ENCODE peak calls at places on chromosomes 1 and 21, in seven cellular contexts. P is neuronal stem cell; C is NT2/D1; D is CD8-positive, alpha-beta T cell; X is CD4-positive, alpha-beta memory T cell; N is heart right ventricle; H is GM06990. A is an unnamed sample. For H3K36me3, the result is how much of the 10 kb centered on the place peaks cover.

GRCh38 chr1:207981976-207982375 is 71.1 kb upstream of the CD34 start:
- DNase-seq in P (no peak), C (peak), D (no peak), X (no peak), N (no peak), H (no peak), A (peak)

GRCh38 chr1:84412316-84412942 is 14.1 kb downstream of the DNASE2B start:
- DNase-seq in P (no peak), C (no peak), D (no peak), X (no peak), N (no peak), H (no peak), A (no peak)

GRCh38 chr1:84086189-84086588 is 57.9 kb upstream of the PRKACB start:
- DNase-seq in P (no peak), C (no peak), D (no peak), X (no peak), N (no peak), H (no peak), A (no peak)

GRCh38 chr1:179706339-179706941 is 36.7 kb upstream of the FAM163A start:
- DNase-seq in P (peak), C (peak), D (peak), X (peak), N (peak), H (peak), A (peak)

GRCh38 chr1:58287894-58288623 is 258.5 kb downstream of the OMA1 start:
- DNase-seq in P (no peak), C (no peak), D (no peak), X (no peak), N (no peak), H (no peak), A (no peak)

GRCh38 chr1:87284456-87285240 is 44.0 kb upstream of the LMO4 start:
- DNase-seq in P (no peak), C (no peak), D (no peak), X (no peak), N (no peak), H (no peak), A (no peak)

GRCh38 chr21:41695513-41695912 is 71.3 kb downstream of the RIPK4 start:
- DNase-seq in P (no peak), C (no peak), D (no peak), X (no peak), N (no peak), H (no peak), A (no peak)

GRCh38 chr1:50666849-50667248 is 243.6 kb upstream of the DMRTA2 start:
- DNase-seq in P (no peak), C (no peak), D (no peak), X (no peak), N (no peak), H (no peak), A (no peak)

GRCh38 chr21:28436286-28436932 is 556.3 kb downstream of the LTN1 start:
- DNase-seq in P (no peak), C (peak), D (no peak), X (no peak), N (no peak), H (no peak), A (no peak)

GRCh38 chr1:1273152-1273534 is 511 bp downstream of the UBE2J2 start:
- DNase-seq in P (no peak), C (no peak), D (no peak), X (no peak), N (no peak), H (no peak), A (no peak)

GRCh38 chr21:39125752-39126485 is 57.3 kb downstream of the PSMG1 start:
- DNase-seq in P (peak), C (peak), D (no peak), X (no peak), N (no peak), H (no peak), A (peak)

GRCh38 chr1:25472494-25472893 is 41.8 kb downstream of the MACO1 start:
- DNase-seq in P (no peak), C (no peak), D (no peak), X (no peak), N (no peak), H (no peak), A (no peak)

GRCh38 chr1:189158155-189158554 is 1319.5 kb downstream of the BRINP3 start:
- DNase-seq in P (no peak), C (no peak), D (no peak), X (no peak), N (no peak), H (no peak), A (no peak)

GRCh38 chr1:5456090-5456789 is 536.0 kb downstream of the NPHP4 start:
- DNase-seq in P (no peak), C (no peak), D (no peak), X (no peak), N (no peak), H (no peak), A (no peak)

GRCh38 chr1:220067246-220068204 is 21.2 kb upstream of the EPRS1 start:
- DNase-seq in P (no peak), C (no peak), D (no peak), X (no peak), N (no peak), H (no peak), A (no peak)

GRCh38 chr1:11797525-11798216 is 8.1 kb downstream of the MTHFR start:
- DNase-seq in P (no peak), C (no peak), D (no peak), X (no peak), N (peak), H (no peak), A (no peak)

GRCh38 chr21:17250651-17251294 is 262.1 kb upstream of the CXADR start:
- DNase-seq in P (no peak), C (no peak), D (no peak), X (no peak), N (no peak), H (no peak), A (no peak)

GRCh38 chr1:51234721-51235425 is 1.2 kb upstream of the RNF11 start:
- DNase-seq in P (no peak), C (no peak), D (no peak), X (peak), N (peak), H (peak), A (no peak)

GRCh38 chr1:111204211-111204883 is 3.9 kb upstream of the DENND2D start:
- DNase-seq in P (no peak), C (no peak), D (peak), X (peak), N (peak), H (peak), A (peak)

GRCh38 chr1:66571789-66572188 is 37.8 kb downstream of the SGIP1 start:
- DNase-seq in P (no peak), C (no peak), D (no peak), X (no peak), N (no peak), H (no peak), A (no peak)

GRCh38 chr1:167166703-167167100 is 54.0 kb upstream of the POU2F1 start:
- DNase-seq in P (no peak), C (no peak), D (no peak), X (no peak), N (no peak), H (no peak), A (no peak)

GRCh38 chr1:152654110-152654509 is 9.1 kb upstream of the LCE2D start:
- DNase-seq in P (peak), C (peak), D (no peak), X (peak), N (no peak), H (peak), A (peak)

GRCh38 chr1:227945891-227946623 is 1.7 kb downstream of the WNT9A start:
- DNase-seq in P (no peak), C (no peak), D (no peak), X (no peak), N (peak), H (no peak), A (peak)

GRCh38 chr1:209587778-209588177 is 4.3 kb downstream of the CAMK1G start:
- DNase-seq in P (no peak), C (no peak), D (no peak), X (no peak), N (no peak), H (no peak), A (no peak)

GRCh38 chr1:151720190-151720953 is 950 bp upstream of the RIIAD1 start:
- DNase-seq in P (no peak), C (no peak), D (no peak), X (no peak), N (no peak), H (no peak), A (peak)

GRCh38 chr1:24586970-24587820 is 31.3 kb downstream of the NCMAP start:
- DNase-seq in P (peak), C (peak), D (peak), X (peak), N (no peak), H (no peak), A (peak)

GRCh38 chr1:61052393-61053280 is 29.7 kb upstream of the NFIA start:
- DNase-seq in P (no peak), C (no peak), D (no peak), X (no peak), N (no peak), H (no peak), A (peak)

GRCh38 chr1:19704247-19705113 is 39.8 kb downstream of the HTR6 start:
- DNase-seq in P (peak), C (no peak), D (peak), X (peak), N (peak), H (peak), A (peak)

GRCh38 chr1:188343914-188344313 is 1515.2 kb downstream of the PLA2G4A start:
- DNase-seq in P (no peak), C (no peak), D (no peak), X (no peak), N (no peak), H (no peak), A (no peak)

GRCh38 chr1:51715369-51715768 is 98.5 kb downstream of the OSBPL9 start:
- DNase-seq in P (no peak), C (no peak), D (no peak), X (no peak), N (no peak), H (no peak), A (no peak)

GRCh38 chr1:27348861-27349783 is 7.3 kb downstream of the SYTL1 start:
- DNase-seq in P (peak), C (no peak), D (no peak), X (no peak), N (no peak), H (no peak), A (peak)

GRCh38 chr1:156513189-156513588 is 12.6 kb upstream of the MEF2D start:
- DNase-seq in P (no peak), C (no peak), D (no peak), X (no peak), N (no peak), H (no peak), A (no peak)
- H3K36me3 ChIP-seq in P (under half), C (under half), D (under half), X (under half), N (under half), H (under half), A (under half)

GRCh38 chr1:115827452-115827851 is 13.5 kb downstream of the NHLH2 start:
- DNase-seq in P (no peak), C (no peak), D (no peak), X (no peak), N (no peak), H (no peak), A (no peak)

GRCh38 chr1:115826642-115827041 is 14.3 kb downstream of the NHLH2 start:
- DNase-seq in P (no peak), C (no peak), D (no peak), X (no peak), N (no peak), H (no peak), A (no peak)

GRCh38 chr1:115829947-115830346 is 11.0 kb downstream of the NHLH2 start:
- DNase-seq in P (no peak), C (no peak), D (no peak), X (no peak), N (no peak), H (no peak), A (peak)

GRCh38 chr1:115829023-115829674 is 11.8 kb downstream of the NHLH2 start:
- DNase-seq in P (no peak), C (no peak), D (no peak), X (no peak), N (no peak), H (no peak), A (no peak)

DNA sequence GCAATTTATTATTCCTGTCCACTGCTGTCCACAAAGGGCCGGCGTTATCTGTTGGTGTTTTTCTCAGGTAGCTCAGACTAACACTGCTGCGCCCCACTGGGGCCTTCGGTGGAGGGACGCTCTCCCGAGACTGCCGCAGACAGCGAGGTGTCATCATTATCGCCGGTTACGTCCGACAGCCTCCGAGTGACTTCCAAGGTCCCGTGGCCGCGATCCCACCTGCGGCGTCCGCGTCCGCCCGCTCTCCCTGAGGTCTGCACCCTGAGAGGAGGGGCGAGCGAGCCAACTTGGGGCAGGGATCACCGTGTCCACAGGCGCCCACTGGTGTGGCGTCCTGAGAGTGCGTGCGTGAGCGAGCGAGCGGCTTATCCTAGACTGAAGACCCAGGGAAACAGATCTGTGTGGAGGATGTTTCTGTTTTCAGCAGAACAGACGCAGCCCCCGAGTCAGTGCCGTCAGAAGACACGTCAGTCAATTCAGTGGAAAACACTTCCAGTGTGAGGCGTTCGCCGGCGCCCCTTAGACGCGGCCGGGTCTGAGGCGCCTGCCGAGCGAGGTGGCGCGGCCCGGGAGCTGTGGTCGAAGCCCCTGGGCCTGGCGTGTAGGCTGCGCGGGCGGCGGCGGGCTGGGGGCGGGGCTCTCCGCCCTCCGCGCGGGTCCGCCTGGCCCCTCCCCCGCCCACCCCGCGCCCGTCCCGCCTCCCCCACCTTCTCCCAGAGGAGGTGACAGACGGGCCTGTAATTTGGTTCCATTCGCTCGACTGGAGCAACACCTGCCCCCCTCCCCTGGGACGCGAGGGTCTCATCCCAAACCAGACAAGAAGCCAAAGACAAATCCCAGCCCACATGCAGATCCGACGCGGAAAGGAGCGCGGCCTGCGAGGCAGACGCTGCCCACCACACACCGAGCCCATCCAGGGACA is 12.6 kb downstream of the NHLH2 start:
- DNase-seq in P (no peak), C (no peak), D (no peak), X (no peak), N (no peak), H (no peak), A (peak)
- H3K4me3 ChIP-seq in P (no peak), C (peak), D (peak), X (no peak), N (peak), H (no peak), A (peak)

DNA sequence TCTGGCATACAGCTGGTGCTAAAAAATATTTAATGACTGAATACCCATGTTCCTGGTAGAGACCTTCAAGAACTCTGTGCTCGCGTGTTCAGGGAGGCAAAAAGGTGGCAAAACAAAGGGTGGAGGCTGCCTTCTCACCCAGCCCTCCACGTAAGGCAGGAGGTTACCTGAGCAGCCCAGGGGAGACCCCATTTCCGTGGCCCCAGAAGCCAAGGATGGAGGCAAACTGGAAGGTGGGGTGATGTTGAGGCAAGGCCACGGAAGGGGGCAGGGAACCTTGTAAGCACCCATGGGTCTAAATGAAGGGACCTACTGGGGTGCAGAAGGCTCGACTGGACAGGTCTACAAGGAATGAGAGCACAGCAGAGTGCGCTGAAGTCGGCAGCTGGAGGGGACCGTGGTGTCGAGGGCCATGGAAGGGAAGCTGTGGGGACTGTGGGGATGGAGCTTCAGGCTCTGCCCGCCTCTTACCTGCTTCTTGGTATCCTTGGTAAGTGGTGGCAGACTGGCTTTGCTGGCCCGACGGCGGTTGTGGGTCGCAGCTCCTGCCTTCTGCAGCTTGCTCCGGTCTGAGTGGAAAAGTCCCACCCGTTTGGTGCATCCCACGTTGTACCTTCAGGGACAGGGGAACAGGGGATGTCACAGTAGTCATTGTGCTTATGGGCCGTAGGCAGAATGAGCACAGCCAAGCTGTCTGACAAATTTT is 8.9 kb upstream of the A3GALT2 start:
- DNase-seq in P (no peak), C (no peak), D (no peak), X (no peak), N (no peak), H (no peak), A (no peak)
- H3K36me3 ChIP-seq in P (half or more), C (half or more), D (half or more), X (half or more), N (half or more), H (under half), A (under half)

DNA sequence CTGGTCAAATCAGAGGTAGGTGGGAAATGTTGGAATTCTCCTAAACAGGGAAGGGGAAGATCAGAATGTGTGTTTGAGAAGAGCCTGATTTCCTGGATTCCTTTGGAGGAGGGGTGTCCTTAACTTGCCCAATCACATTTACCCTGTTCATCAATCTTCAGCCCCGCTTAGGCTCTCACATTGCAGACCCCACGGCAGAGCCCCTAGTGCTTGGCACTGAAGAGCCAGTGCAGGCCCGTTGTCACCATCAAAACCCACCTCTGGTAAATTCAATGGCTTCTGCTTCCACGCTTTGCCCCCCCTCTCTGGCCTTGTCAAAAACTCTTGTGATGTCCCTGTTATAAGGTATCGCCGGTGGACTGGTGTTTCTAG is 2.3 kb downstream of the AGPAT3 start:
- DNase-seq in P (no peak), C (no peak), D (no peak), X (no peak), N (no peak), H (no peak), A (no peak)
- H3K4me3 ChIP-seq in P (no peak), C (no peak), D (no peak), X (peak), N (no peak), H (peak), A (no peak)

DNA sequence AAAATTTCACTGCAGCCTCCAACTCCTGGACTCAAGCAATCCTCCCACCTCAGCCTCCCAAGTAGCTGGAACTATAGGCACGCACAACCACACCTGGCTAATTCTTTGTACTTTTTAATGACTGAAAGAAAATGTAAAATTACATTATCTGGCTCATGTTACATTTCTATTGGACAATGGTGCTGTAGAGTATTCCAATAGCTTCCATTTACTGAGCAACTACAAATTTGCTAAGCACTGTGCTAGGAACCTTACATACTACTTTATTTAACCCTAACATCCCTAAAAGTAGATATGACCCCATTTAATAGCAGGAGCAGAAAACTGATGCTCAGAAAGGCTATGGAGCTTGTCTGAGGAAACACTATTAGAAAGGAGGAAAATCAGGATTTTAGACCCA is 19.7 kb downstream of the SDE2 start:
- DNase-seq in P (no peak), C (no peak), D (no peak), X (no peak), N (no peak), H (no peak), A (no peak)
- H3K36me3 ChIP-seq in P (half or more), C (under half), D (under half), X (under half), N (under half), H (under half), A (under half)

GRCh38 chr1:3747903-3748302 is 4.3 kb upstream of the CCDC27 start:
- DNase-seq in P (no peak), C (no peak), D (no peak), X (no peak), N (no peak), H (no peak), A (no peak)
- H3K4me3 ChIP-seq in P (peak), C (no peak), D (peak), X (no peak), N (peak), H (peak), A (no peak)

A was measured in H7.